ENCODE peak calls at places on chromosome 3, in eight cellular contexts. G is NCI-H345; J is activated effector memory CD4-positive, alpha-beta T cell treated with anti-CD3 and anti-CD28 coated beads, Interleukin-2, amount 50 U/mL, for 16 hours; Y is cardiac muscle cell; M is activated CD4-positive, alpha-beta memory T cell treated with anti-CD3 and anti-CD28 coated beads for 36 hours; R is AG09319; A is stimulated activated CD8-positive, alpha-beta memory T cell treated with anti-CD3 and anti-CD28 coated beads, Interleukin-15, amount 100 ng/mL, for 24 hours; N is H54. O is an unnamed sample.
A peak's percentile ranks its signal among the peaks of the same experiment; 100 is the strongest.

GRCh38 chr3:54510506-54510905 is 388.2 kb downstream of the CACNA2D3 start:
- DNase-seq in G (no peak), J (no peak), Y (no peak), M (no peak), R (no peak), A (no peak), N (no peak), O (no peak)

GRCh38 chr3:127483005-127483641 is 107.4 kb downstream of the TPRA1 start:
- DNase-seq in G (no peak), J (peak; percentile 58), Y (no peak), M (no peak), R (no peak), A (no peak), N (no peak), O (peak; percentile 72)

GRCh38 chr3:116446037-116446436 is 750 bp upstream of the LSAMP start:
- DNase-seq in G (no peak), J (no peak), Y (no peak), M (no peak), R (no peak), A (no peak), N (no peak), O (no peak)

GRCh38 chr3:192887701-192888100 is 30.0 kb downstream of the MB21D2 start:
- DNase-seq in G (no peak), J (no peak), Y (no peak), M (peak; percentile 32), R (no peak), A (no peak), N (no peak), O (no peak)

GRCh38 chr3:194389269-194389668 is 9.8 kb downstream of the GP5 start:
- DNase-seq in G (no peak), J (no peak), Y (no peak), M (no peak), R (no peak), A (no peak), N (no peak), O (peak; percentile 53)

GRCh38 chr3:183880121-183880520 is 4.6 kb downstream of the PARL start:
- DNase-seq in G (no peak), J (no peak), Y (no peak), M (no peak), R (no peak), A (no peak), N (no peak), O (no peak)

GRCh38 chr3:194043516-194043915 is 92.4 kb upstream of the HES1 start:
- DNase-seq in G (no peak), J (no peak), Y (no peak), M (no peak), R (no peak), A (no peak), N (peak; percentile 42), O (no peak)

GRCh38 chr3:16146015-16146730 is 28.3 kb upstream of the GALNT15 start:
- DNase-seq in G (no peak), J (no peak), Y (no peak), M (no peak), R (no peak), A (no peak), N (no peak), O (no peak)

GRCh38 chr3:140268103-140268502 is 333.1 kb downstream of the CLSTN2 start:
- DNase-seq in G (no peak), J (no peak), Y (no peak), M (no peak), R (no peak), A (no peak), N (no peak), O (no peak)

GRCh38 chr3:136960838-136961836 is 3.4 kb downstream of the IL20RB start:
- DNase-seq in G (no peak), J (no peak), Y (no peak), M (no peak), R (no peak), A (no peak), N (peak; percentile 26), O (no peak)

GRCh38 chr3:172222474-172223071 is 183.2 kb downstream of the FNDC3B start:
- DNase-seq in G (no peak), J (no peak), Y (no peak), M (no peak), R (no peak), A (no peak), N (no peak), O (no peak)

GRCh38 chr3:72738752-72739520 is 109.3 kb downstream of the SHQ1 start:
- DNase-seq in G (peak; percentile 69), J (peak; percentile 90), Y (peak; percentile 70), M (peak; percentile 85), R (no peak), A (peak; percentile 53), N (no peak), O (no peak)

GRCh38 chr3:60839242-60839641 is 412.0 kb downstream of the FHIT start:
- DNase-seq in G (peak; percentile 6), J (no peak), Y (peak; percentile 24), M (no peak), R (no peak), A (no peak), N (no peak), O (no peak)

GRCh38 chr3:38396861-38397260 is 50.3 kb downstream of the XYLB start:
- DNase-seq in G (no peak), J (no peak), Y (no peak), M (no peak), R (no peak), A (no peak), N (no peak), O (peak; percentile 22)

GRCh38 chr3:128503164-128503651 is 10.2 kb upstream of the GATA2 start:
- DNase-seq in G (no peak), J (peak; percentile 55), Y (peak; percentile 24), M (no peak), R (no peak), A (no peak), N (no peak), O (no peak)

GRCh38 chr3:62625278-62625677 is 249.9 kb downstream of the CADPS start:
- DNase-seq in G (no peak), J (no peak), Y (peak; percentile 22), M (no peak), R (no peak), A (no peak), N (no peak), O (no peak)

GRCh38 chr3:34881026-34881425 is 758.3 kb upstream of the ARPP21 start:
- DNase-seq in G (no peak), J (no peak), Y (no peak), M (no peak), R (no peak), A (no peak), N (no peak), O (no peak)

GRCh38 chr3:112260563-112260962 is 33.5 kb downstream of the SLC9C1 start:
- DNase-seq in G (no peak), J (no peak), Y (no peak), M (no peak), R (no peak), A (no peak), N (no peak), O (no peak)

GRCh38 chr3:38573111-38573510 is 76.4 kb downstream of the SCN5A start:
- DNase-seq in G (no peak), J (no peak), Y (no peak), M (no peak), R (no peak), A (no peak), N (no peak), O (no peak)

GRCh38 chr3:31958721-31959152 is 22.3 kb downstream of the OSBPL10 start:
- DNase-seq in G (peak; percentile 92), J (no peak), Y (no peak), M (no peak), R (no peak), A (no peak), N (no peak), O (no peak)

GRCh38 chr3:197599089-197599765 is 43.5 kb upstream of the BDH1 start:
- DNase-seq in G (no peak), J (peak; percentile 90), Y (peak; percentile 76), M (peak; percentile 85), R (peak; percentile 32), A (peak; percentile 38), N (peak; percentile 84), O (no peak)

GRCh38 chr3:18558526-18558925 is 133.4 kb upstream of the SATB1 start:
- DNase-seq in G (no peak), J (no peak), Y (no peak), M (no peak), R (no peak), A (no peak), N (no peak), O (no peak)

GRCh38 chr3:135706758-135707375 is 258.7 kb upstream of the PPP2R3A start:
- DNase-seq in G (no peak), J (no peak), Y (no peak), M (no peak), R (no peak), A (no peak), N (no peak), O (no peak)

GRCh38 chr3:152398495-152398894 is 129.8 kb downstream of the MBNL1 start:
- DNase-seq in G (no peak), J (no peak), Y (peak; percentile 75), M (no peak), R (no peak), A (no peak), N (no peak), O (no peak)

GRCh38 chr3:33441322-33441976 is 1.2 kb upstream of the UBP1 start:
- DNase-seq in G (no peak), J (no peak), Y (no peak), M (no peak), R (no peak), A (no peak), N (no peak), O (peak; percentile 91)

GRCh38 chr3:188365184-188365583 is 211.2 kb downstream of the LPP start:
- DNase-seq in G (no peak), J (no peak), Y (no peak), M (no peak), R (no peak), A (no peak), N (no peak), O (no peak)

GRCh38 chr3:23889950-23890349 is 26.8 kb downstream of the NKIRAS1 start:
- DNase-seq in G (no peak), J (no peak), Y (no peak), M (no peak), R (no peak), A (no peak), N (no peak), O (no peak)

GRCh38 chr3:185995352-185995751 is 57.5 kb upstream of the TRA2B start:
- DNase-seq in G (no peak), J (no peak), Y (no peak), M (no peak), R (no peak), A (no peak), N (no peak), O (no peak)

O was measured in mesenteric fat pad.